ENCODE peak calls at places on chromosomes 13 and 19, in nine cellular contexts. One of them, this sample, is unnamed.

GRCh38 chr19:19746286-19747213 is 13.6 kb upstream of the ZNF14 start:
- DNase-seq in thoracic aorta: no peak
- DNase-seq in cardiac muscle cell: no peak
- DNase-seq in CD8-positive, alpha-beta memory T cell: no peak
- DNase-seq in H9: peak; percentile 66
- DNase-seq in heart left ventricle: no peak
- DNase-seq in ascending aorta: no peak
- DNase-seq in dorsolateral prefrontal cortex: no peak
- DNase-seq in effector memory CD4-positive, alpha-beta T cell: no peak
- DNase-seq in this sample: no peak

GRCh38 chr13:49373699-49374098 is 70.2 kb downstream of the CAB39L start:
- DNase-seq in dorsolateral prefrontal cortex: no peak
- DNase-seq in ascending aorta: no peak
- DNase-seq in thoracic aorta: no peak
- DNase-seq in cardiac muscle cell: peak; percentile 42
- DNase-seq in H9: no peak
- DNase-seq in CD8-positive, alpha-beta memory T cell: no peak
- DNase-seq in effector memory CD4-positive, alpha-beta T cell: no peak
- DNase-seq in heart left ventricle: no peak
- DNase-seq in this sample: no peak

GRCh38 chr13:97348569-97349100 is 85.3 kb upstream of the RAP2A start:
- DNase-seq in heart left ventricle: no peak
- DNase-seq in thoracic aorta: no peak
- DNase-seq in ascending aorta: no peak
- DNase-seq in dorsolateral prefrontal cortex: no peak
- DNase-seq in CD8-positive, alpha-beta memory T cell: no peak
- DNase-seq in effector memory CD4-positive, alpha-beta T cell: no peak
- DNase-seq in cardiac muscle cell: no peak
- DNase-seq in H9: no peak
- DNase-seq in this sample: no peak

GRCh38 chr19:5349041-5349440 is 8.4 kb upstream of the PTPRS start:
- DNase-seq in dorsolateral prefrontal cortex: no peak
- DNase-seq in heart left ventricle: no peak
- DNase-seq in H9: no peak
- DNase-seq in cardiac muscle cell: no peak
- DNase-seq in thoracic aorta: no peak
- DNase-seq in CD8-positive, alpha-beta memory T cell: no peak
- DNase-seq in ascending aorta: no peak
- DNase-seq in effector memory CD4-positive, alpha-beta T cell: no peak
- DNase-seq in this sample: no peak

GRCh38 chr13:45859682-45860081 is 8.1 kb upstream of the SIAH3 start:
- DNase-seq in cardiac muscle cell: no peak
- DNase-seq in ascending aorta: no peak
- DNase-seq in CD8-positive, alpha-beta memory T cell: no peak
- DNase-seq in H9: peak; percentile 35
- DNase-seq in dorsolateral prefrontal cortex: no peak
- DNase-seq in heart left ventricle: no peak
- DNase-seq in effector memory CD4-positive, alpha-beta T cell: no peak
- DNase-seq in thoracic aorta: no peak
- DNase-seq in this sample: no peak

GRCh38 chr19:30171795-30172642 is 200.2 kb upstream of the ZNF536 start:
- DNase-seq in dorsolateral prefrontal cortex: no peak
- DNase-seq in effector memory CD4-positive, alpha-beta T cell: no peak
- DNase-seq in cardiac muscle cell: no peak
- DNase-seq in ascending aorta: no peak
- DNase-seq in H9: no peak
- DNase-seq in heart left ventricle: no peak
- DNase-seq in CD8-positive, alpha-beta memory T cell: no peak
- DNase-seq in thoracic aorta: no peak
- DNase-seq in this sample: no peak

GRCh38 chr19:16594681-16595091 is 22.5 kb upstream of the SLC35E1 start:
- DNase-seq in H9: no peak
- DNase-seq in dorsolateral prefrontal cortex: no peak
- DNase-seq in heart left ventricle: no peak
- DNase-seq in thoracic aorta: no peak
- DNase-seq in cardiac muscle cell: no peak
- DNase-seq in ascending aorta: no peak
- DNase-seq in effector memory CD4-positive, alpha-beta T cell: no peak
- DNase-seq in CD8-positive, alpha-beta memory T cell: peak; percentile 74
- DNase-seq in this sample: no peak

GRCh38 chr19:47609885-47610545 is 1.1 kb downstream of the BICRA start:
- DNase-seq in heart left ventricle: peak; percentile 46
- DNase-seq in H9: peak; percentile 53
- DNase-seq in cardiac muscle cell: peak; percentile 66
- DNase-seq in thoracic aorta: no peak
- DNase-seq in CD8-positive, alpha-beta memory T cell: peak; percentile 53
- DNase-seq in ascending aorta: no peak
- DNase-seq in effector memory CD4-positive, alpha-beta T cell: peak; percentile 32
- DNase-seq in dorsolateral prefrontal cortex: peak; percentile 67
- DNase-seq in this sample: no peak

GRCh38 chr19:48614436-48615144 is at the start of gene FAM83E:
- DNase-seq in effector memory CD4-positive, alpha-beta T cell: no peak
- DNase-seq in dorsolateral prefrontal cortex: no peak
- DNase-seq in thoracic aorta: no peak
- DNase-seq in CD8-positive, alpha-beta memory T cell: no peak
- DNase-seq in cardiac muscle cell: no peak
- DNase-seq in H9: peak; percentile 77
- DNase-seq in ascending aorta: no peak
- DNase-seq in heart left ventricle: no peak
- DNase-seq in this sample: no peak

GRCh38 chr19:16897572-16898056 is 8.8 kb downstream of the F2RL3 start:
- DNase-seq in CD8-positive, alpha-beta memory T cell: peak; percentile 14
- DNase-seq in dorsolateral prefrontal cortex: no peak
- DNase-seq in ascending aorta: no peak
- DNase-seq in heart left ventricle: no peak
- DNase-seq in effector memory CD4-positive, alpha-beta T cell: no peak
- DNase-seq in H9: no peak
- DNase-seq in cardiac muscle cell: no peak
- DNase-seq in thoracic aorta: no peak
- DNase-seq in this sample: no peak

GRCh38 chr13:69704311-69704710 is 403.3 kb upstream of the ATXN8OS start:
- DNase-seq in heart left ventricle: no peak
- DNase-seq in thoracic aorta: no peak
- DNase-seq in cardiac muscle cell: no peak
- DNase-seq in effector memory CD4-positive, alpha-beta T cell: no peak
- DNase-seq in dorsolateral prefrontal cortex: no peak
- DNase-seq in CD8-positive, alpha-beta memory T cell: no peak
- DNase-seq in ascending aorta: no peak
- DNase-seq in H9: no peak
- DNase-seq in this sample: no peak

GRCh38 chr13:62537593-62537992 is 1121.9 kb upstream of the PCDH20 start:
- DNase-seq in cardiac muscle cell: no peak
- DNase-seq in ascending aorta: no peak
- DNase-seq in dorsolateral prefrontal cortex: no peak
- DNase-seq in effector memory CD4-positive, alpha-beta T cell: no peak
- DNase-seq in H9: no peak
- DNase-seq in heart left ventricle: no peak
- DNase-seq in CD8-positive, alpha-beta memory T cell: no peak
- DNase-seq in thoracic aorta: no peak
- DNase-seq in this sample: no peak

GRCh38 chr19:47269596-47269995 is 5.1 kb upstream of the INAFM1 start:
- DNase-seq in dorsolateral prefrontal cortex: no peak
- DNase-seq in ascending aorta: no peak
- DNase-seq in effector memory CD4-positive, alpha-beta T cell: no peak
- DNase-seq in H9: no peak
- DNase-seq in cardiac muscle cell: no peak
- DNase-seq in CD8-positive, alpha-beta memory T cell: no peak
- DNase-seq in thoracic aorta: no peak
- DNase-seq in heart left ventricle: no peak
- DNase-seq in this sample: no peak

GRCh38 chr13:52842440-52842839 is 6.0 kb downstream of the PCDH8 start:
- DNase-seq in thoracic aorta: no peak
- DNase-seq in effector memory CD4-positive, alpha-beta T cell: no peak
- DNase-seq in dorsolateral prefrontal cortex: no peak
- DNase-seq in heart left ventricle: no peak
- DNase-seq in ascending aorta: no peak
- DNase-seq in cardiac muscle cell: no peak
- DNase-seq in CD8-positive, alpha-beta memory T cell: no peak
- DNase-seq in H9: no peak
- DNase-seq in this sample: no peak

GRCh38 chr19:30881986-30882385 is 467.2 kb downstream of the TSHZ3 start:
- DNase-seq in cardiac muscle cell: no peak
- DNase-seq in dorsolateral prefrontal cortex: no peak
- DNase-seq in ascending aorta: no peak
- DNase-seq in effector memory CD4-positive, alpha-beta T cell: no peak
- DNase-seq in H9: peak; percentile 6
- DNase-seq in thoracic aorta: no peak
- DNase-seq in CD8-positive, alpha-beta memory T cell: no peak
- DNase-seq in heart left ventricle: no peak
- DNase-seq in this sample: no peak

GRCh38 chr19:4343845-4344713 is 717 bp downstream of the MPND start:
- DNase-seq in CD8-positive, alpha-beta memory T cell: no peak
- DNase-seq in thoracic aorta: no peak
- DNase-seq in effector memory CD4-positive, alpha-beta T cell: no peak
- DNase-seq in ascending aorta: no peak
- DNase-seq in heart left ventricle: no peak
- DNase-seq in dorsolateral prefrontal cortex: no peak
- DNase-seq in cardiac muscle cell: no peak
- DNase-seq in H9: no peak
- DNase-seq in this sample: no peak

GRCh38 chr19:45346449-45346848 is 5.9 kb downstream of the KLC3 start:
- DNase-seq in effector memory CD4-positive, alpha-beta T cell: no peak
- DNase-seq in cardiac muscle cell: peak; percentile 30
- DNase-seq in CD8-positive, alpha-beta memory T cell: no peak
- DNase-seq in ascending aorta: no peak
- DNase-seq in thoracic aorta: no peak
- DNase-seq in heart left ventricle: no peak
- DNase-seq in H9: peak; percentile 75
- DNase-seq in dorsolateral prefrontal cortex: no peak
- DNase-seq in this sample: no peak

GRCh38 chr19:44943801-44944249 is 1.8 kb downstream of the APOC4 start:
- DNase-seq in CD8-positive, alpha-beta memory T cell: no peak
- DNase-seq in effector memory CD4-positive, alpha-beta T cell: no peak
- DNase-seq in thoracic aorta: no peak
- DNase-seq in H9: no peak
- DNase-seq in dorsolateral prefrontal cortex: peak; percentile 58
- DNase-seq in heart left ventricle: peak; percentile 62
- DNase-seq in cardiac muscle cell: no peak
- DNase-seq in ascending aorta: peak; percentile 66
- DNase-seq in this sample: no peak

GRCh38 chr19:12064266-12065099 is at the start of gene ZNF844:
- DNase-seq in thoracic aorta: peak; percentile 91
- DNase-seq in CD8-positive, alpha-beta memory T cell: peak; percentile 52
- DNase-seq in H9: peak; percentile 97
- DNase-seq in heart left ventricle: peak; percentile 98
- DNase-seq in cardiac muscle cell: peak; percentile 94
- DNase-seq in ascending aorta: peak; percentile 95
- DNase-seq in dorsolateral prefrontal cortex: peak; percentile 98
- DNase-seq in effector memory CD4-positive, alpha-beta T cell: peak; percentile 54
- DNase-seq in this sample: peak; percentile 97

GRCh38 chr19:12065100-12065538 is 588 bp downstream of the ZNF844 start:
- DNase-seq in ascending aorta: no peak
- DNase-seq in thoracic aorta: no peak
- DNase-seq in cardiac muscle cell: peak; percentile 54
- DNase-seq in effector memory CD4-positive, alpha-beta T cell: no peak
- DNase-seq in heart left ventricle: no peak
- DNase-seq in dorsolateral prefrontal cortex: no peak
- DNase-seq in H9: no peak
- DNase-seq in CD8-positive, alpha-beta memory T cell: no peak
- DNase-seq in this sample: peak; percentile 61
- H3K27ac ChIP-seq in ascending aorta: peak overlapping the region; percentile 87
- H3K27ac ChIP-seq in thoracic aorta: peak overlapping the region; percentile 98
- H3K27ac ChIP-seq in cardiac muscle cell: peak overlapping the region; percentile 89
- H3K27ac ChIP-seq in effector memory CD4-positive, alpha-beta T cell: peak overlapping the region; percentile 61
- H3K27ac ChIP-seq in heart left ventricle: peak overlapping the region; percentile 97
- H3K27ac ChIP-seq in dorsolateral prefrontal cortex: peak overlapping the region; percentile 88
- H3K27ac ChIP-seq in H9: no peak overlapping the region
- H3K27ac ChIP-seq in CD8-positive, alpha-beta memory T cell: peak overlapping the region; percentile 51
- H3K27ac ChIP-seq in this sample: peak overlapping the region; percentile 97

GRCh38 chr13:110127986-110128511 is 178.9 kb downstream of the COL4A1 start:
- DNase-seq in CD8-positive, alpha-beta memory T cell: no peak
- DNase-seq in ascending aorta: no peak
- DNase-seq in heart left ventricle: no peak
- DNase-seq in H9: no peak
- DNase-seq in thoracic aorta: no peak
- DNase-seq in effector memory CD4-positive, alpha-beta T cell: no peak
- DNase-seq in dorsolateral prefrontal cortex: no peak
- DNase-seq in cardiac muscle cell: no peak
- DNase-seq in this sample: no peak
- H3K27ac ChIP-seq in CD8-positive, alpha-beta memory T cell: no peak overlapping the region
- H3K27ac ChIP-seq in ascending aorta: no peak overlapping the region
- H3K27ac ChIP-seq in heart left ventricle: no peak overlapping the region
- H3K27ac ChIP-seq in H9: no peak overlapping the region
- H3K27ac ChIP-seq in thoracic aorta: no peak overlapping the region
- H3K27ac ChIP-seq in effector memory CD4-positive, alpha-beta T cell: no peak overlapping the region
- H3K27ac ChIP-seq in dorsolateral prefrontal cortex: no peak overlapping the region
- H3K27ac ChIP-seq in cardiac muscle cell: no peak overlapping the region
- H3K27ac ChIP-seq in this sample: no peak overlapping the region

GRCh38 chr13:31208554-31209122 is 8.9 kb downstream of the B3GLCT start:
- DNase-seq in heart left ventricle: no peak
- DNase-seq in ascending aorta: no peak
- DNase-seq in dorsolateral prefrontal cortex: no peak
- DNase-seq in effector memory CD4-positive, alpha-beta T cell: no peak
- DNase-seq in CD8-positive, alpha-beta memory T cell: no peak
- DNase-seq in H9: no peak
- DNase-seq in cardiac muscle cell: no peak
- DNase-seq in thoracic aorta: no peak
- DNase-seq in this sample: no peak
- H3K27ac ChIP-seq in heart left ventricle: peak overlapping the region; percentile 72
- H3K27ac ChIP-seq in ascending aorta: no peak overlapping the region
- H3K27ac ChIP-seq in dorsolateral prefrontal cortex: peak overlapping the region; percentile 57
- H3K27ac ChIP-seq in effector memory CD4-positive, alpha-beta T cell: no peak overlapping the region
- H3K27ac ChIP-seq in CD8-positive, alpha-beta memory T cell: no peak overlapping the region
- H3K27ac ChIP-seq in H9: no peak overlapping the region
- H3K27ac ChIP-seq in cardiac muscle cell: no peak overlapping the region
- H3K27ac ChIP-seq in thoracic aorta: no peak overlapping the region
- H3K27ac ChIP-seq in this sample: no peak overlapping the region

GRCh38 chr13:44199627-44200207 is 173.9 kb upstream of the SERP2 start:
- DNase-seq in CD8-positive, alpha-beta memory T cell: no peak
- DNase-seq in cardiac muscle cell: no peak
- DNase-seq in heart left ventricle: no peak
- DNase-seq in effector memory CD4-positive, alpha-beta T cell: no peak
- DNase-seq in thoracic aorta: no peak
- DNase-seq in dorsolateral prefrontal cortex: no peak
- DNase-seq in H9: no peak
- DNase-seq in ascending aorta: no peak
- DNase-seq in this sample: no peak
- H3K27ac ChIP-seq in CD8-positive, alpha-beta memory T cell: no peak overlapping the region
- H3K27ac ChIP-seq in cardiac muscle cell: no peak overlapping the region
- H3K27ac ChIP-seq in heart left ventricle: peak overlapping the region; percentile 22
- H3K27ac ChIP-seq in effector memory CD4-positive, alpha-beta T cell: no peak overlapping the region
- H3K27ac ChIP-seq in thoracic aorta: no peak overlapping the region
- H3K27ac ChIP-seq in dorsolateral prefrontal cortex: no peak overlapping the region
- H3K27ac ChIP-seq in H9: no peak overlapping the region
- H3K27ac ChIP-seq in ascending aorta: no peak overlapping the region
- H3K27ac ChIP-seq in this sample: no peak overlapping the region

GRCh38 chr13:109447667-109448066 is 338.7 kb downstream of the IRS2 start:
- DNase-seq in cardiac muscle cell: no peak
- DNase-seq in heart left ventricle: no peak
- DNase-seq in dorsolateral prefrontal cortex: no peak
- DNase-seq in H9: no peak
- DNase-seq in effector memory CD4-positive, alpha-beta T cell: no peak
- DNase-seq in CD8-positive, alpha-beta memory T cell: no peak
- DNase-seq in ascending aorta: no peak
- DNase-seq in thoracic aorta: no peak
- DNase-seq in this sample: no peak
- H3K27ac ChIP-seq in cardiac muscle cell: no peak overlapping the region
- H3K27ac ChIP-seq in heart left ventricle: no peak overlapping the region
- H3K27ac ChIP-seq in dorsolateral prefrontal cortex: no peak overlapping the region
- H3K27ac ChIP-seq in H9: no peak overlapping the region
- H3K27ac ChIP-seq in effector memory CD4-positive, alpha-beta T cell: no peak overlapping the region
- H3K27ac ChIP-seq in CD8-positive, alpha-beta memory T cell: no peak overlapping the region
- H3K27ac ChIP-seq in ascending aorta: no peak overlapping the region
- H3K27ac ChIP-seq in thoracic aorta: no peak overlapping the region
- H3K27ac ChIP-seq in this sample: no peak overlapping the region

GRCh38 chr19:39438270-39438934 is 2.7 kb upstream of the RPS16 start:
- DNase-seq in heart left ventricle: no peak
- DNase-seq in CD8-positive, alpha-beta memory T cell: no peak
- DNase-seq in H9: no peak
- DNase-seq in cardiac muscle cell: no peak
- DNase-seq in thoracic aorta: no peak
- DNase-seq in dorsolateral prefrontal cortex: no peak
- DNase-seq in effector memory CD4-positive, alpha-beta T cell: no peak
- DNase-seq in ascending aorta: no peak
- DNase-seq in this sample: no peak
- H3K27ac ChIP-seq in heart left ventricle: no peak overlapping the region
- H3K27ac ChIP-seq in CD8-positive, alpha-beta memory T cell: no peak overlapping the region
- H3K27ac ChIP-seq in H9: no peak overlapping the region
- H3K27ac ChIP-seq in cardiac muscle cell: no peak overlapping the region
- H3K27ac ChIP-seq in thoracic aorta: no peak overlapping the region
- H3K27ac ChIP-seq in dorsolateral prefrontal cortex: no peak overlapping the region
- H3K27ac ChIP-seq in effector memory CD4-positive, alpha-beta T cell: no peak overlapping the region
- H3K27ac ChIP-seq in ascending aorta: no peak overlapping the region
- H3K27ac ChIP-seq in this sample: no peak overlapping the region

This sample was measured in suprapubic skin.